ENCODE peak calls at places on chromosomes 12 and 14, in eight cellular contexts. C, L, F, J, I, Q, X and P are unnamed samples.

GRCh38 chr12:47905313-47905730 is 528 bp upstream of the VDR start:
- DNase-seq in C (no peak), L (peak; percentile 88), F (peak; percentile 70), J (peak; percentile 82), I (no peak), Q (peak; percentile 33), X (no peak), P (no peak)

GRCh38 chr12:107368586-107368985 is 275.2 kb upstream of the CRY1 start:
- DNase-seq in C (no peak), L (no peak), F (no peak), J (no peak), I (no peak), Q (no peak), X (no peak), P (no peak)

GRCh38 chr14:32469388-32470160 is 140.5 kb downstream of the AKAP6 start:
- DNase-seq in C (no peak), L (no peak), F (no peak), J (peak; percentile 39), I (no peak), Q (no peak), X (no peak), P (peak; percentile 48)

GRCh38 chr14:20327005-20327869 is 5.8 kb downstream of the CCNB1IP1 start:
- DNase-seq in C (no peak), L (peak; percentile 43), F (peak; percentile 31), J (peak; percentile 50), I (no peak), Q (peak; percentile 35), X (no peak), P (no peak)

GRCh38 chr12:93778306-93778705 is 101.1 kb downstream of the CRADD start:
- DNase-seq in C (no peak), L (peak; percentile 50), F (peak; percentile 63), J (no peak), I (no peak), Q (no peak), X (no peak), P (no peak)

GRCh38 chr14:74249433-74250375 is 10.5 kb downstream of the VSX2 start:
- DNase-seq in C (no peak), L (no peak), F (no peak), J (no peak), I (no peak), Q (no peak), X (no peak), P (no peak)

GRCh38 chr14:75570797-75571196 is 7.6 kb upstream of the FLVCR2 start:
- DNase-seq in C (no peak), L (no peak), F (no peak), J (no peak), I (no peak), Q (no peak), X (no peak), P (no peak)

GRCh38 chr14:35335388-35336092 is 43.4 kb downstream of the PSMA6 start:
- DNase-seq in C (no peak), L (peak; percentile 81), F (peak; percentile 79), J (no peak), I (peak; percentile 73), Q (no peak), X (no peak), P (peak; percentile 81)

GRCh38 chr14:23207146-23207540 is 23.7 kb upstream of the SLC7A8 start:
- DNase-seq in C (no peak), L (no peak), F (no peak), J (no peak), I (no peak), Q (no peak), X (no peak), P (no peak)

GRCh38 chr14:66443158-66443695 is 42.9 kb upstream of the CCDC196 start:
- DNase-seq in C (no peak), L (no peak), F (no peak), J (peak; percentile 73), I (no peak), Q (no peak), X (no peak), P (no peak)

GRCh38 chr12:107057071-107057834 is 36.1 kb downstream of the CRY1 start:
- DNase-seq in C (no peak), L (no peak), F (no peak), J (peak; percentile 14), I (no peak), Q (no peak), X (no peak), P (peak; percentile 6)

GRCh38 chr14:102993523-102993922 is 63.8 kb downstream of the CDC42BPB start:
- DNase-seq in C (no peak), L (no peak), F (no peak), J (peak; percentile 86), I (no peak), Q (no peak), X (no peak), P (peak; percentile 100)

GRCh38 chr14:95157987-95158712 is 821 bp upstream of the DICER1 start:
- DNase-seq in C (no peak), L (no peak), F (no peak), J (no peak), I (no peak), Q (no peak), X (no peak), P (no peak)

GRCh38 chr12:46154221-46154975 is 114.4 kb downstream of the SLC38A1 start:
- DNase-seq in C (no peak), L (no peak), F (no peak), J (peak; percentile 65), I (no peak), Q (no peak), X (no peak), P (no peak)

GRCh38 chr14:21528381-21529348 is 2.5 kb upstream of the SALL2 start:
- DNase-seq in C (no peak), L (no peak), F (no peak), J (no peak), I (no peak), Q (no peak), X (no peak), P (no peak)

GRCh38 chr14:35406811-35407630 is 2.5 kb upstream of the NFKBIA start:
- DNase-seq in C (no peak), L (peak; percentile 64), F (no peak), J (peak; percentile 78), I (no peak), Q (no peak), X (no peak), P (peak; percentile 41)

GRCh38 chr12:108798551-108799221 is 58.7 kb downstream of the SSH1 start:
- DNase-seq in C (no peak), L (no peak), F (no peak), J (peak; percentile 23), I (no peak), Q (no peak), X (no peak), P (no peak)

DNA sequence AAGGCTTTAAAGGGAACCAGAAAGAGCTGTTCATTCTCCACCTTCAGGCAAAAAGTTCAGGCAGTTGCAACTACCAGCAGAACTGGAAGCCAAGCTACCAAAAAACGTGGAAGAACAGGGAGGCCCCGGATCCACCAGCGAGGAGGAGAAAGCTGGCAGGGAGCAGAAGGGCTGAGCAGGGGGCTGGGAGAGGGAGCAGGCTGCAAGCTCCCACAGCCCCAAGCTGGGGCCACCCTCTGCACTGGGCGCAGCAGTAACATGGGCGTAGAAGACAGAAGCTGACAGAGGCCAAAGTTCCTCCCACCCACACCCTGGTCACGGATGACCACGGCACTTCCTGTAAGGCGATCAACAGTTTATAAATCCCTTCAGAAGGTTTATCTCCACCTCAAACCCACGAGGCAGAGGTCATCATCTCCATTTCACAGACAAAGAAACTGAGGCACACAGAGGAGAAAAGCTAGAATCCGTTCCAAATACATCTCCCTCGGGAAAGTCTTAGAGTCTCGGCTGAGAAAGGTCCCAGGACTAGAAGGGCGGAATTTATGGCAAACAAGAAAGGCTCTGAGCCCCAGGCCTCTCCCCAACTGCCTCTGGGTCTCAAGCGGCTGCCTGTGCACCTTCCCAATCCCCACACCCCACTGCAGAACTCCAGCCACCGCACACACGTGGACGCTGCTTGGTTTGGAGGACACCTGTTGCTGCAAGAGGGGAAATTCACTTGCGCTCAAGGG is 1.8 kb downstream of the CCDC85C start:
- DNase-seq in C (no peak), L (peak; percentile 49), F (no peak), J (no peak), I (peak; percentile 86), Q (no peak), X (no peak), P (no peak)
- H3K4me3 ChIP-seq in C (peak overlapping the region; percentile 63), L (peak overlapping the region; percentile 24), F (no peak overlapping the region), J (peak overlapping the region; percentile 67), I (peak overlapping the region; percentile 50), Q (no peak overlapping the region), X (peak overlapping the region; percentile 91), P (peak overlapping the region; percentile 54)

DNA sequence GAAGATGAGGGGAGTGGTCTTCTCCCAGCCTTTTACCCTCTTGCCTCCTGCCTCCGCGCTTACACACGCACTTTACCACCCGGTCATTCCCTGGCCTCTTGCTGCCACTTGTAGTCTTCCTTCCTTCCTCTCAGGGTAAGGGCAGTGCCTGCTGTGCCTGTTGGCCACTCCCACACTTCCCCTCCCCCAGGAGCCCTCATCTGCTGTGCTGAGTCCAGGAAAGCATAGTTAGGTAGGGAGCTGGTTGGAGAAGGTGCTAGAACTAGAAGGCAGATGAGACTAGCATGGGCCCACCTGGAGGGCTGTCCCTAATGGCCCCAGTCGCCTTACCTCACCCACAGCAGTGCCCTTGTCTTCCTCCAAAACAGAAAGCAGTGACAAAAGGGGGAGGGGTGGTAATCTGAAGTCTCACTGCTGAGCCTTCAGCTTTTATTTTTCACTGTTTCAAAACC is 54.3 kb upstream of the SRSF5 start:
- DNase-seq in C (no peak), L (peak; percentile 69), F (peak; percentile 70), J (peak; percentile 73), I (no peak), Q (no peak), X (no peak), P (peak; percentile 33)
- H3K4me3 ChIP-seq in C (no peak overlapping the region), L (no peak overlapping the region), F (no peak overlapping the region), J (peak overlapping the region; percentile 26), I (no peak overlapping the region), Q (no peak overlapping the region), X (peak overlapping the region; percentile 28), P (no peak overlapping the region)

GRCh38 chr12:22781339-22781738 is 156.4 kb downstream of the ETNK1 start:
- DNase-seq in C (no peak), L (no peak), F (no peak), J (no peak), I (no peak), Q (no peak), X (no peak), P (no peak)
- H3K4me3 ChIP-seq in C (no peak overlapping the region), L (no peak overlapping the region), F (no peak overlapping the region), J (no peak overlapping the region), I (no peak overlapping the region), Q (no peak overlapping the region), X (no peak overlapping the region), P (no peak overlapping the region)

GRCh38 chr12:27428466-27428865 is 18.1 kb upstream of the SMCO2 start:
- DNase-seq in C (no peak), L (no peak), F (no peak), J (no peak), I (no peak), Q (no peak), X (no peak), P (no peak)

GRCh38 chr12:27429606-27430005 is 16.9 kb upstream of the SMCO2 start:
- DNase-seq in C (no peak), L (no peak), F (no peak), J (no peak), I (no peak), Q (no peak), X (no peak), P (no peak)

GRCh38 chr12:27426743-27427142 is 19.8 kb upstream of the SMCO2 start:
- DNase-seq in C (no peak), L (no peak), F (no peak), J (no peak), I (no peak), Q (no peak), X (no peak), P (no peak)

GRCh38 chr12:27425306-27425705 is 21.2 kb upstream of the SMCO2 start:
- DNase-seq in C (no peak), L (no peak), F (no peak), J (no peak), I (no peak), Q (no peak), X (no peak), P (no peak)

GRCh38 chr12:27427824-27428223 is 18.7 kb upstream of the SMCO2 start:
- DNase-seq in C (no peak), L (no peak), F (no peak), J (no peak), I (no peak), Q (no peak), X (no peak), P (peak; percentile 8)
- H3K4me3 ChIP-seq in C (no peak overlapping the region), L (no peak overlapping the region), F (no peak overlapping the region), J (no peak overlapping the region), I (no peak overlapping the region), Q (no peak overlapping the region), X (no peak overlapping the region), P (no peak overlapping the region)